ENCODE peak calls at places on chromosomes 1 and 21, in seven cellular contexts. G is neural crest cell, P is lower lobe of right lung, B is NCI-H2081, E is activated T-helper 1 cell treated with Interleukin-2 at 50 U/mL for 16 hours, O is IMR-90, D is Kasumi-1. I is an unnamed sample.

GRCh38 chr1:54474500-54475235 is 68.5 kb upstream of the SSBP3 start:
- DNase-seq in G (peak), P (no peak), B (no peak), E (no peak), O (no peak), D (no peak), I (no peak)

GRCh38 chr1:153192697-153193096 is 10.5 kb upstream of the LELP1 start:
- DNase-seq in G (no peak), P (no peak), B (peak), E (no peak), O (no peak), D (no peak), I (no peak)

GRCh38 chr21:33761104-33762036 is 119.1 kb downstream of the ITSN1 start:
- DNase-seq in G (no peak), P (no peak), B (no peak), E (no peak), O (peak), D (peak), I (peak)

GRCh38 chr1:176989023-176989422 is 175.5 kb downstream of the ASTN1 start:
- DNase-seq in G (no peak), P (no peak), B (no peak), E (no peak), O (no peak), D (no peak), I (no peak)

GRCh38 chr1:19110266-19110927 is 99.7 kb downstream of the UBR4 start:
- DNase-seq in G (no peak), P (no peak), B (no peak), E (no peak), O (no peak), D (no peak), I (no peak)

GRCh38 chr1:41500378-41500777 is 15.9 kb upstream of the EDN2 start:
- DNase-seq in G (no peak), P (peak), B (no peak), E (no peak), O (no peak), D (no peak), I (no peak)

GRCh38 chr1:234589064-234589765 is 20.8 kb downstream of the IRF2BP2 start:
- DNase-seq in G (no peak), P (no peak), B (no peak), E (no peak), O (no peak), D (no peak), I (no peak)

GRCh38 chr1:184910596-184910995 is 63.7 kb downstream of the NIBAN1 start:
- DNase-seq in G (no peak), P (no peak), B (no peak), E (no peak), O (peak), D (no peak), I (no peak)

GRCh38 chr1:180131510-180131909 is 23.2 kb upstream of the QSOX1 start:
- DNase-seq in G (no peak), P (peak), B (no peak), E (no peak), O (peak), D (peak), I (no peak)

GRCh38 chr1:53107570-53108322 is 34.7 kb downstream of the SLC1A7 start:
- DNase-seq in G (no peak), P (no peak), B (peak), E (no peak), O (peak), D (no peak), I (no peak)

GRCh38 chr1:17001760-17002523 is 9.8 kb downstream of the ATP13A2 start:
- DNase-seq in G (no peak), P (no peak), B (no peak), E (no peak), O (no peak), D (no peak), I (no peak)

GRCh38 chr21:39364949-39365348 is 16.1 kb upstream of the HMGN1 start:
- DNase-seq in G (no peak), P (no peak), B (no peak), E (no peak), O (peak), D (no peak), I (no peak)

GRCh38 chr1:110130989-110131388 is 18.7 kb downstream of the UBL4B start:
- DNase-seq in G (no peak), P (no peak), B (no peak), E (no peak), O (no peak), D (no peak), I (no peak)

GRCh38 chr1:161190962-161191521 is 7.8 kb downstream of the ADAMTS4 start:
- DNase-seq in G (peak), P (no peak), B (no peak), E (no peak), O (no peak), D (no peak), I (peak)